ENCODE peak calls at places on chromosomes 1 and 21, in five cellular contexts. T is left ventricle myocardium inferior, F is RWPE1, B is epithelial cell of esophagus, D is MG63. Z is an unnamed sample.

GRCh38 chr1:246795094-246795671 is 71.0 kb downstream of the SCCPDH start:
- DNase-seq in T (peak), F (no peak), B (no peak), D (peak), Z (peak)

GRCh38 chr21:42406846-42407245 is 3.1 kb downstream of the UBASH3A start:
- DNase-seq in T (no peak), F (no peak), B (no peak), D (no peak), Z (no peak)

GRCh38 chr1:172089768-172090510 is 248.6 kb downstream of the DNM3 start:
- DNase-seq in T (peak), F (peak), B (peak), D (peak), Z (peak)

GRCh38 chr1:52041551-52042185 is 8.1 kb upstream of the KTI12 start:
- DNase-seq in T (no peak), F (peak), B (peak), D (no peak), Z (no peak)

GRCh38 chr1:234488954-234489691 is 10.1 kb upstream of the TARBP1 start:
- DNase-seq in T (no peak), F (no peak), B (peak), D (no peak), Z (no peak)

GRCh38 chr1:20373286-20373685 is 82.6 kb downstream of the VWA5B1 start:
- DNase-seq in T (no peak), F (no peak), B (no peak), D (no peak), Z (no peak)

GRCh38 chr1:1111516-1112236 is 4.2 kb downstream of the C1orf159 start:
- DNase-seq in T (peak), F (no peak), B (no peak), D (no peak), Z (no peak)

GRCh38 chr1:15246960-15247614 is at the start of gene FHAD1:
- DNase-seq in T (peak), F (peak), B (peak), D (peak), Z (peak)

GRCh38 chr1:18919174-18919905 is 17.0 kb upstream of the ALDH4A1 start:
- DNase-seq in T (no peak), F (no peak), B (no peak), D (no peak), Z (peak)

GRCh38 chr1:169133801-169134558 is 27.5 kb downstream of the ATP1B1 start:
- DNase-seq in T (no peak), F (no peak), B (peak), D (no peak), Z (no peak)

GRCh38 chr21:36255650-36256047 is 64.3 kb upstream of the MORC3 start:
- DNase-seq in T (no peak), F (no peak), B (no peak), D (no peak), Z (no peak)

GRCh38 chr1:56324504-56324903 is 254.9 kb downstream of the PLPP3 start:
- DNase-seq in T (no peak), F (no peak), B (no peak), D (no peak), Z (no peak)

GRCh38 chr1:65343286-65343685 is 33.9 kb downstream of the DNAJC6 start:
- DNase-seq in T (no peak), F (peak), B (peak), D (no peak), Z (no peak)

Z was measured in mesendoderm.